ENCODE peak calls at places on chromosomes 11 and 22, in five cellular contexts. C is AG08395; R is LoVo; Y is stimulated activated CD8-positive, alpha-beta memory T cell treated with anti-CD3 and anti-CD28 coated beads, Interleukin-2, amount 100 ng/mL, for 1 hour; L is activated T-cell treated with anti-CD3 and anti-CD28 coated beads, Interleukin-2, amount 50 U/mL, for 72 hours. K is an unnamed sample.

GRCh38 chr11:34185926-34186841 is 80.8 kb downstream of the NAT10 start:
- DNase-seq in C (no peak), R (no peak), Y (no peak), L (no peak), K (peak; percentile 49)

GRCh38 chr11:32172771-32173170 is 81.9 kb downstream of the RCN1 start:
- DNase-seq in C (peak; percentile 9), R (no peak), Y (no peak), L (no peak), K (peak; percentile 59)

GRCh38 chr22:22886546-22886945 is 1.1 kb upstream of the IGLL5 start:
- DNase-seq in C (no peak), R (no peak), Y (no peak), L (no peak), K (no peak)

GRCh38 chr11:3232956-3233355 is 739 bp upstream of the MRGPRE start:
- DNase-seq in C (no peak), R (no peak), Y (no peak), L (no peak), K (no peak)

GRCh38 chr11:93526058-93526633 is 17.0 kb downstream of the SMCO4 start:
- DNase-seq in C (no peak), R (no peak), Y (no peak), L (no peak), K (no peak)

GRCh38 chr11:58656348-58656747 is 33.9 kb downstream of the CNTF start:
- DNase-seq in C (no peak), R (no peak), Y (no peak), L (no peak), K (no peak)

GRCh38 chr11:12430912-12431311 is 53.5 kb downstream of the PARVA start:
- DNase-seq in C (peak; percentile 66), R (peak; percentile 22), Y (no peak), L (no peak), K (no peak)

GRCh38 chr11:23897453-23898289 is 599.2 kb upstream of the LUZP2 start:
- DNase-seq in C (peak; percentile 82), R (no peak), Y (no peak), L (no peak), K (no peak)

GRCh38 chr22:27612075-27612474 is 189.5 kb downstream of the MN1 start:
- DNase-seq in C (no peak), R (no peak), Y (no peak), L (no peak), K (no peak)

GRCh38 chr11:67045314-67045713 is 11.3 kb upstream of the RHOD start:
- DNase-seq in C (peak; percentile 79), R (no peak), Y (no peak), L (no peak), K (no peak)

GRCh38 chr11:11336664-11337063 is 16.4 kb downstream of the CSNK2A3 start:
- DNase-seq in C (no peak), R (no peak), Y (no peak), L (no peak), K (no peak)

GRCh38 chr22:43592470-43592869 is 180.7 kb downstream of the MPPED1 start:
- DNase-seq in C (no peak), R (no peak), Y (no peak), L (no peak), K (no peak)

GRCh38 chr11:127624455-127624854 is 623.9 kb upstream of the KIRREL3 start:
- DNase-seq in C (no peak), R (no peak), Y (no peak), L (no peak), K (no peak)